ENCODE peak calls at places on chromosomes 5 and 9, in ten cellular contexts. One of them, this sample, is unnamed. For H3K36me3, the result is how much of the 10 kb centered on the place peaks cover.

GRCh38 chr5:88298425-88298824 is 29.8 kb upstream of the TMEM161B start:
- DNase-seq in tibial nerve: no peak
- DNase-seq in fibroblast of lung: peak
- DNase-seq in cardiac muscle cell: peak
- DNase-seq in GM12878: no peak
- DNase-seq in mammary epithelial cell: peak
- DNase-seq in right atrium auricular region: no peak
- DNase-seq in ovary: no peak
- DNase-seq in sigmoid colon: no peak
- DNase-seq in testis: no peak
- DNase-seq in this sample: no peak

GRCh38 chr5:169185626-169186025 is 115.3 kb downstream of the SLIT3 start:
- DNase-seq in tibial nerve: no peak
- DNase-seq in fibroblast of lung: peak
- DNase-seq in cardiac muscle cell: no peak
- DNase-seq in GM12878: no peak
- DNase-seq in mammary epithelial cell: no peak
- DNase-seq in right atrium auricular region: no peak
- DNase-seq in ovary: no peak
- DNase-seq in sigmoid colon: no peak
- DNase-seq in testis: no peak
- DNase-seq in this sample: no peak

GRCh38 chr5:5419291-5420210 is 2.9 kb upstream of the ICE1 start:
- DNase-seq in tibial nerve: no peak
- DNase-seq in fibroblast of lung: peak
- DNase-seq in cardiac muscle cell: peak
- DNase-seq in GM12878: no peak
- DNase-seq in mammary epithelial cell: peak
- DNase-seq in right atrium auricular region: no peak
- DNase-seq in ovary: peak
- DNase-seq in sigmoid colon: no peak
- DNase-seq in testis: no peak
- DNase-seq in this sample: peak

GRCh38 chr5:98498028-98498427 is 275.4 kb upstream of the RGMB start:
- DNase-seq in tibial nerve: no peak
- DNase-seq in fibroblast of lung: no peak
- DNase-seq in cardiac muscle cell: no peak
- DNase-seq in GM12878: no peak
- DNase-seq in mammary epithelial cell: no peak
- DNase-seq in right atrium auricular region: no peak
- DNase-seq in ovary: no peak
- DNase-seq in sigmoid colon: no peak
- DNase-seq in testis: no peak
- DNase-seq in this sample: no peak

GRCh38 chr5:127863161-127863560 is 160.0 kb downstream of the CCDC192 start:
- DNase-seq in tibial nerve: no peak
- DNase-seq in fibroblast of lung: peak
- DNase-seq in cardiac muscle cell: no peak
- DNase-seq in GM12878: no peak
- DNase-seq in mammary epithelial cell: no peak
- DNase-seq in right atrium auricular region: no peak
- DNase-seq in ovary: no peak
- DNase-seq in sigmoid colon: no peak
- DNase-seq in testis: no peak
- DNase-seq in this sample: no peak

GRCh38 chr5:123097871-123098735 is 9.1 kb downstream of the PRDM6 start:
- DNase-seq in tibial nerve: no peak
- DNase-seq in fibroblast of lung: no peak
- DNase-seq in cardiac muscle cell: no peak
- DNase-seq in GM12878: no peak
- DNase-seq in mammary epithelial cell: no peak
- DNase-seq in right atrium auricular region: no peak
- DNase-seq in ovary: peak
- DNase-seq in sigmoid colon: no peak
- DNase-seq in testis: no peak
- DNase-seq in this sample: no peak

GRCh38 chr5:138138949-138139775 is at the start of gene NME5:
- DNase-seq in tibial nerve: peak
- DNase-seq in fibroblast of lung: peak
- DNase-seq in cardiac muscle cell: peak
- DNase-seq in GM12878: peak
- DNase-seq in mammary epithelial cell: no peak
- DNase-seq in right atrium auricular region: no peak
- DNase-seq in ovary: peak
- DNase-seq in sigmoid colon: peak
- DNase-seq in testis: peak
- DNase-seq in this sample: peak

GRCh38 chr9:79583957-79584654 is 12.3 kb downstream of the TLE4 start:
- DNase-seq in tibial nerve: no peak
- DNase-seq in fibroblast of lung: no peak
- DNase-seq in cardiac muscle cell: no peak
- DNase-seq in GM12878: no peak
- DNase-seq in mammary epithelial cell: no peak
- DNase-seq in right atrium auricular region: no peak
- DNase-seq in ovary: no peak
- DNase-seq in sigmoid colon: peak
- DNase-seq in testis: peak
- DNase-seq in this sample: no peak

GRCh38 chr9:93052791-93053540 is 5.5 kb upstream of the SUSD3 start:
- DNase-seq in tibial nerve: no peak
- DNase-seq in fibroblast of lung: no peak
- DNase-seq in cardiac muscle cell: no peak
- DNase-seq in GM12878: no peak
- DNase-seq in mammary epithelial cell: no peak
- DNase-seq in right atrium auricular region: no peak
- DNase-seq in ovary: peak
- DNase-seq in sigmoid colon: no peak
- DNase-seq in testis: no peak
- DNase-seq in this sample: no peak

GRCh38 chr5:179777909-179778308 is 15.9 kb upstream of the LTC4S start:
- DNase-seq in tibial nerve: no peak
- DNase-seq in fibroblast of lung: no peak
- DNase-seq in cardiac muscle cell: no peak
- DNase-seq in GM12878: no peak
- DNase-seq in mammary epithelial cell: no peak
- DNase-seq in right atrium auricular region: no peak
- DNase-seq in ovary: no peak
- DNase-seq in sigmoid colon: no peak
- DNase-seq in testis: no peak
- DNase-seq in this sample: no peak
- H3K36me3 ChIP-seq in tibial nerve: under half
- H3K36me3 ChIP-seq in fibroblast of lung: under half
- H3K36me3 ChIP-seq in cardiac muscle cell: under half
- H3K36me3 ChIP-seq in GM12878: under half
- H3K36me3 ChIP-seq in mammary epithelial cell: under half
- H3K36me3 ChIP-seq in right atrium auricular region: half or more
- H3K36me3 ChIP-seq in ovary: under half
- H3K36me3 ChIP-seq in sigmoid colon: under half
- H3K36me3 ChIP-seq in testis: under half
- H3K36me3 ChIP-seq in this sample: under half

DNA sequence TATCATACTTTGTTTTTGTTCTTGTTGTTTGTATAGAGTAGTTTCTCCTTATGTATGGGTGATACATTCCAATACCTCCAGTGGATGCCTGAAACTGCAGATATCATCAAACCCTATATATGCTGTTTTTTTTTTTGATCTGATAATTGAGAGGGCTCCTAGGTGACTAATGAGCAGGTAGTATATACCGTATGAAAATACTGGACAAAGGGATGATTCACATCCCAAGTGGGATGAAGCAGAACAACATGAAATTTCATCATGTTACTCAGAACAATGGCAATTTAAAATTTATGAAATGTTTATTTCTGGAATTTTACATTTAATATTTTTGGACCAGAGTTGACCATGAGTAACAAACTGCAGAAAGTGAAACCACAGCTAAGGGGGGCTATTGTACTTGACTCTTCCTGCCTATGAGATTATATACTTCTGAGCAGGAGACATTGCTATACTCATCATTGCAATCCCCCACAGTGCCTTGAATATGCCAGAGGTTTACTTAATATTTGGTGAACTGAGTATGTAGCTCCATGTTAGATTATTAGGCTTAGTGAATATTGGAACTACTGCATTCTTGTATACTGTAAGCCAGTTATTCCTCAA is 258.7 kb upstream of the FBXL7 start:
- DNase-seq in tibial nerve: no peak
- DNase-seq in fibroblast of lung: no peak
- DNase-seq in cardiac muscle cell: peak
- DNase-seq in GM12878: no peak
- DNase-seq in mammary epithelial cell: peak
- DNase-seq in right atrium auricular region: no peak
- DNase-seq in ovary: no peak
- DNase-seq in sigmoid colon: no peak
- DNase-seq in testis: no peak
- DNase-seq in this sample: no peak
- TF ChIP-seq CTCF in tibial nerve: no peak
- TF ChIP-seq CTCF in fibroblast of lung: no peak
- TF ChIP-seq CTCF in cardiac muscle cell: no peak
- TF ChIP-seq CTCF in GM12878: no peak
- TF ChIP-seq CTCF in mammary epithelial cell: no peak
- TF ChIP-seq CTCF in right atrium auricular region: no peak
- TF ChIP-seq CTCF in ovary: no peak
- TF ChIP-seq CTCF in sigmoid colon: no peak
- TF ChIP-seq CTCF in testis: no peak
- TF ChIP-seq CTCF in this sample: no peak

DNA sequence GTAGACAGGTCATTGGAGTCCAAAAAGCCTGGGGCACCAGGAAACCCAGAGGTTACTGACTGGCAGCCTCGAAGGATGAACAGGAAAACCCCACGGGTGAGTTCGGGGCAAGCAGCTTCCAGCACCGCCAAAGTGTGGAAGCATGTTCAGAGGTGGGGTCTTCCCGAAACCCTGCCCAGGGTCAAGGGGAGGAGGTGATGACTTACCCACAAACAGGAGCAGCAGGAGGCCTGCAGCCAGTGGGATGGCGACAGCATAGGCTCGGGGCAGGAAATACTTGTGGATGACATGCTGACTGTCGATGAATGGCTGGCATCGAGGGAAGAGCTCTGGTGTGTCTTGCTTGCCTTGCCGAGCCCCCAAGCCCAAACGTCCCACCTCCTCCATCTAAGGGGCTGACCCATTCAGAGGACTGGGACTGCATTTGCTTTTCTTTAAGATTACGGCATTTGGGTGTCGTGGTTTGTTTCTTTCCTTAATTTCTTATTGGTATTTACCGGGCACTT is 1.3 kb downstream of the DPM2 start:
- DNase-seq in tibial nerve: no peak
- DNase-seq in fibroblast of lung: no peak
- DNase-seq in cardiac muscle cell: no peak
- DNase-seq in GM12878: no peak
- DNase-seq in mammary epithelial cell: no peak
- DNase-seq in right atrium auricular region: no peak
- DNase-seq in ovary: peak
- DNase-seq in sigmoid colon: no peak
- DNase-seq in testis: no peak
- DNase-seq in this sample: no peak
- H3K4me3 ChIP-seq in tibial nerve: no peak
- H3K4me3 ChIP-seq in fibroblast of lung: peak
- H3K4me3 ChIP-seq in cardiac muscle cell: peak
- H3K4me3 ChIP-seq in GM12878: peak
- H3K4me3 ChIP-seq in mammary epithelial cell: peak
- H3K4me3 ChIP-seq in right atrium auricular region: no peak
- H3K4me3 ChIP-seq in ovary: no peak
- H3K4me3 ChIP-seq in sigmoid colon: peak
- H3K4me3 ChIP-seq in testis: no peak
- H3K4me3 ChIP-seq in this sample: peak

GRCh38 chr9:133353548-133353947 is 2.7 kb downstream of the SURF1 start:
- DNase-seq in tibial nerve: no peak
- DNase-seq in fibroblast of lung: no peak
- DNase-seq in cardiac muscle cell: no peak
- DNase-seq in GM12878: no peak
- DNase-seq in mammary epithelial cell: no peak
- DNase-seq in right atrium auricular region: no peak
- DNase-seq in ovary: no peak
- DNase-seq in sigmoid colon: no peak
- DNase-seq in testis: no peak
- DNase-seq in this sample: no peak

GRCh38 chr9:133354766-133355165 is 1.5 kb downstream of the SURF1 start:
- DNase-seq in tibial nerve: no peak
- DNase-seq in fibroblast of lung: no peak
- DNase-seq in cardiac muscle cell: no peak
- DNase-seq in GM12878: no peak
- DNase-seq in mammary epithelial cell: no peak
- DNase-seq in right atrium auricular region: no peak
- DNase-seq in ovary: no peak
- DNase-seq in sigmoid colon: no peak
- DNase-seq in testis: no peak
- DNase-seq in this sample: no peak

GRCh38 chr9:133355881-133356357 is 368 bp downstream of the SURF1 start:
- DNase-seq in tibial nerve: no peak
- DNase-seq in fibroblast of lung: no peak
- DNase-seq in cardiac muscle cell: no peak
- DNase-seq in GM12878: no peak
- DNase-seq in mammary epithelial cell: no peak
- DNase-seq in right atrium auricular region: no peak
- DNase-seq in ovary: no peak
- DNase-seq in sigmoid colon: no peak
- DNase-seq in testis: no peak
- DNase-seq in this sample: no peak

GRCh38 chr9:133357656-133358055 is 1.3 kb downstream of the SURF2 start:
- DNase-seq in tibial nerve: no peak
- DNase-seq in fibroblast of lung: no peak
- DNase-seq in cardiac muscle cell: no peak
- DNase-seq in GM12878: no peak
- DNase-seq in mammary epithelial cell: no peak
- DNase-seq in right atrium auricular region: no peak
- DNase-seq in ovary: no peak
- DNase-seq in sigmoid colon: no peak
- DNase-seq in testis: no peak
- DNase-seq in this sample: no peak

DNA sequence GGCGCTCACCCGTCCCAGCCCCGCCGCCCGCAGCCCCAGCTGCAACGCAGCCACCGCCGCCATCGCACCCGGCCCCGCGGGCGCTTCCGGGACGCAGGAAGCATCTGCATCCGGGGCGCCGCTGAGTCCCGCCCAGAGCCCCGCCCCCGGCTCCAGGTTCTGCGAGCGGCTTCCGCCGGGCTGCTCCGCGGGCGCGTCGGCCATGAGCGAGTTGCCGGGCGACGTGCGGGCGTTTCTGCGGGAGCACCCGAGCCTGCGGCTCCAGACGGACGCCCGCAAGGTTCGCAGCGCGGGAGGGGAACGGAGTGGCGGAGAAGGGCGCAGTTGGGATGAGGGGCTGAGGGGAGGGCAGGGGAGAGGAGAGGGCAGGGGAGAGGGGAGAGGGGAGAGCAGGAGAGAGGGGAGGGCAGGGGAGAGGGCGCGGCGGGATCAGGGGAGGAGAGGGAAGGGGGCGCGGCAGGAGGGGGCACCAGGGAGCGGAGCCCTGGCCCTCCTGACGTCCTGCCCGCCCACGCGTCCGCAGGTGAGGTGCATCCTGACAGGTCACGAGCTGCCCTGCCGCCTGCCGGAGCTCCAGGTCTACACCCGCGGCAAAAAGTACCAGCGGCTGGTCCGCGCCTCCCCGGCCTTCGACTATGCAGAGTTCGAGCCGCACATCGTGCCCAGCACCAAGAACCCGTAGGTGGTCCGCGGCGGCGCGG is at the start of the genes SURF1 and SURF2:
- DNase-seq in tibial nerve: peak
- DNase-seq in fibroblast of lung: peak
- DNase-seq in cardiac muscle cell: peak
- DNase-seq in GM12878: no peak
- DNase-seq in mammary epithelial cell: peak
- DNase-seq in right atrium auricular region: peak
- DNase-seq in ovary: peak
- DNase-seq in sigmoid colon: peak
- DNase-seq in testis: peak
- DNase-seq in this sample: peak
- H3K36me3 ChIP-seq in tibial nerve: under half
- H3K36me3 ChIP-seq in fibroblast of lung: under half
- H3K36me3 ChIP-seq in cardiac muscle cell: under half
- H3K36me3 ChIP-seq in GM12878: under half
- H3K36me3 ChIP-seq in mammary epithelial cell: under half
- H3K36me3 ChIP-seq in right atrium auricular region: under half
- H3K36me3 ChIP-seq in ovary: under half
- H3K36me3 ChIP-seq in sigmoid colon: under half
- H3K36me3 ChIP-seq in testis: under half
- H3K36me3 ChIP-seq in this sample: under half

This sample was measured in GM06990.